ENCODE peak calls at places on chromosome 1, in six cellular contexts. U is lower lobe of right lung; A is CD4-positive, CD25-positive, alpha-beta regulatory T cell; H is activated CD8-positive, alpha-beta T cell treated with anti-CD3 and anti-CD28 coated beads for 36 hours; Q is posterior cingulate gyrus; B is fibroblast of mammary gland. D is an unnamed sample.
A peak's percentile ranks its signal among the peaks of the same experiment; 100 is the strongest.

GRCh38 chr1:108551157-108551862 is 8.6 kb upstream of the EEIG2 start:
- DNase-seq in H (no peak), Q (no peak), A (no peak), U (no peak), B (no peak), D (no peak)

GRCh38 chr1:76239470-76239918 is 164.9 kb downstream of the ST6GALNAC3 start:
- DNase-seq in U (no peak), Q (no peak), H (no peak), B (no peak), A (no peak), D (no peak)

GRCh38 chr1:43354471-43354870 is 4.3 kb upstream of the CDC20 start:
- DNase-seq in B (peak; percentile 60), Q (no peak), H (no peak), A (no peak), U (no peak), D (no peak)

GRCh38 chr1:2107586-2108212 is 57.5 kb downstream of the PRKCZ start:
- DNase-seq in H (no peak), A (no peak), B (no peak), Q (no peak), U (peak; percentile 32), D (no peak)

GRCh38 chr1:165397945-165398344 is 41.4 kb upstream of the LMX1A start:
- DNase-seq in Q (no peak), H (peak; percentile 31), U (no peak), B (peak; percentile 84), A (no peak), D (no peak)

GRCh38 chr1:39632491-39633417 is 6.7 kb downstream of the HEYL start:
- DNase-seq in U (peak; percentile 63), Q (no peak), A (no peak), H (no peak), B (peak; percentile 55), D (no peak)

GRCh38 chr1:89065077-89065868 is at the start of gene GBP1:
- DNase-seq in A (peak; percentile 60), H (no peak), U (no peak), B (peak; percentile 89), Q (no peak), D (no peak)

GRCh38 chr1:62437273-62437945 is 560 bp downstream of the USP1 start:
- DNase-seq in Q (no peak), H (peak; percentile 45), A (peak; percentile 45), B (no peak), U (no peak), D (no peak)

GRCh38 chr1:172699111-172699510 is 40.2 kb downstream of the FASLG start:
- DNase-seq in U (no peak), A (peak; percentile 58), H (peak; percentile 87), Q (no peak), B (peak; percentile 30), D (no peak)

GRCh38 chr1:94922756-94923465 is 4.0 kb downstream of the CNN3 start:
- DNase-seq in A (no peak), U (no peak), Q (no peak), B (peak; percentile 65), H (no peak), D (no peak)

GRCh38 chr1:33182452-33182851 is 609 bp upstream of the TRIM62 start:
- DNase-seq in Q (no peak), U (no peak), H (no peak), A (no peak), B (peak; percentile 62), D (no peak)

GRCh38 chr1:182087304-182087703 is 25.8 kb upstream of the ZNF648 start:
- DNase-seq in Q (no peak), U (no peak), A (no peak), H (no peak), B (no peak), D (no peak)

GRCh38 chr1:109705411-109705810 is 6.6 kb upstream of the GSTM5 start:
- DNase-seq in B (no peak), A (no peak), H (no peak), U (no peak), Q (no peak), D (no peak)

GRCh38 chr1:4854379-4854778 is 200.0 kb downstream of the AJAP1 start:
- DNase-seq in H (no peak), U (no peak), B (no peak), Q (no peak), A (no peak), D (no peak)

GRCh38 chr1:23548704-23549143 is 10.6 kb downstream of the ID3 start:
- DNase-seq in H (no peak), B (peak; percentile 79), A (no peak), U (peak; percentile 62), Q (no peak), D (no peak)

GRCh38 chr1:10941891-10942541 is 70.4 kb upstream of the TARDBP start:
- DNase-seq in U (peak; percentile 68), A (peak; percentile 48), H (peak; percentile 76), Q (peak; percentile 62), B (peak; percentile 49), D (peak; percentile 31)

GRCh38 chr1:38929476-38929875 is 12.2 kb downstream of the RHBDL2 start:
- DNase-seq in A (no peak), H (no peak), U (no peak), B (no peak), Q (peak; percentile 79), D (peak; percentile 88)

GRCh38 chr1:156090822-156091188 is 8.5 kb upstream of the MEX3A start:
- DNase-seq in U (peak; percentile 89), H (peak; percentile 94), Q (peak; percentile 87), A (peak; percentile 82), B (peak; percentile 78), D (peak; percentile 63)

GRCh38 chr1:161389691-161390558 is 22.2 kb upstream of the CFAP126 start:
- DNase-seq in B (peak; percentile 99), Q (peak; percentile 97), A (peak; percentile 92), U (peak; percentile 98), H (peak; percentile 94), D (peak; percentile 99)

GRCh38 chr1:16938351-16939321 is 16.9 kb downstream of the CROCC start:
- DNase-seq in A (no peak), Q (no peak), U (no peak), H (no peak), B (no peak), D (no peak)

GRCh38 chr1:31576743-31577455 is 584 bp downstream of the TINAGL1 start:
- DNase-seq in Q (no peak), B (no peak), H (no peak), A (no peak), U (no peak), D (no peak)

GRCh38 chr1:167227934-167228378 is 7.3 kb downstream of the POU2F1 start:
- DNase-seq in A (no peak), H (no peak), B (no peak), U (no peak), Q (no peak), D (no peak)